ENCODE peak calls at places on chromosomes 13 and 19, in nine cellular contexts. One of them, this sample, is unnamed.
A peak's percentile ranks its signal among the peaks of the same experiment; 100 is the strongest.

GRCh38 chr13:74450976-74451375 is 316.8 kb upstream of the KLF12 start:
- DNase-seq in gastrocnemius medialis: no peak
- DNase-seq in breast epithelium: no peak
- DNase-seq in IMR-90: no peak
- DNase-seq in endothelial cell of umbilical vein: no peak
- DNase-seq in adrenal gland: no peak
- DNase-seq in tibial nerve: no peak
- DNase-seq in spleen: no peak
- DNase-seq in heart left ventricle: no peak
- DNase-seq in this sample: no peak

GRCh38 chr19:22882797-22883196 is 50.7 kb downstream of the ZNF723 start:
- DNase-seq in tibial nerve: peak; percentile 9
- DNase-seq in endothelial cell of umbilical vein: peak; percentile 3
- DNase-seq in spleen: no peak
- DNase-seq in IMR-90: peak; percentile 13
- DNase-seq in adrenal gland: no peak
- DNase-seq in heart left ventricle: no peak
- DNase-seq in breast epithelium: no peak
- DNase-seq in gastrocnemius medialis: no peak
- DNase-seq in this sample: no peak

GRCh38 chr13:70630247-70630646 is 522.0 kb upstream of the KLHL1 start:
- DNase-seq in adrenal gland: no peak
- DNase-seq in spleen: no peak
- DNase-seq in heart left ventricle: no peak
- DNase-seq in breast epithelium: no peak
- DNase-seq in gastrocnemius medialis: no peak
- DNase-seq in endothelial cell of umbilical vein: no peak
- DNase-seq in IMR-90: no peak
- DNase-seq in tibial nerve: no peak
- DNase-seq in this sample: no peak

GRCh38 chr13:99958402-99959126 is 13.0 kb downstream of the ZIC5 start:
- DNase-seq in spleen: no peak
- DNase-seq in gastrocnemius medialis: no peak
- DNase-seq in endothelial cell of umbilical vein: no peak
- DNase-seq in breast epithelium: no peak
- DNase-seq in adrenal gland: no peak
- DNase-seq in IMR-90: no peak
- DNase-seq in heart left ventricle: no peak
- DNase-seq in tibial nerve: no peak
- DNase-seq in this sample: no peak

GRCh38 chr13:99693812-99694211 is 192.5 kb downstream of the TM9SF2 start:
- DNase-seq in breast epithelium: no peak
- DNase-seq in gastrocnemius medialis: no peak
- DNase-seq in tibial nerve: no peak
- DNase-seq in spleen: no peak
- DNase-seq in IMR-90: no peak
- DNase-seq in heart left ventricle: no peak
- DNase-seq in adrenal gland: no peak
- DNase-seq in endothelial cell of umbilical vein: no peak
- DNase-seq in this sample: no peak

GRCh38 chr19:9839415-9839814 is 4.3 kb downstream of the PIN1 start:
- DNase-seq in heart left ventricle: no peak
- DNase-seq in tibial nerve: no peak
- DNase-seq in breast epithelium: no peak
- DNase-seq in adrenal gland: no peak
- DNase-seq in spleen: no peak
- DNase-seq in endothelial cell of umbilical vein: no peak
- DNase-seq in IMR-90: peak; percentile 51
- DNase-seq in gastrocnemius medialis: no peak
- DNase-seq in this sample: no peak

GRCh38 chr13:95335667-95336066 is 34.4 kb upstream of the ABCC4 start:
- DNase-seq in gastrocnemius medialis: no peak
- DNase-seq in adrenal gland: no peak
- DNase-seq in spleen: no peak
- DNase-seq in heart left ventricle: no peak
- DNase-seq in tibial nerve: no peak
- DNase-seq in endothelial cell of umbilical vein: no peak
- DNase-seq in breast epithelium: no peak
- DNase-seq in IMR-90: no peak
- DNase-seq in this sample: no peak

GRCh38 chr13:50079278-50080157 is 64.3 kb downstream of the KCNRG start:
- DNase-seq in gastrocnemius medialis: no peak
- DNase-seq in spleen: no peak
- DNase-seq in IMR-90: no peak
- DNase-seq in endothelial cell of umbilical vein: peak; percentile 42
- DNase-seq in breast epithelium: no peak
- DNase-seq in adrenal gland: no peak
- DNase-seq in tibial nerve: no peak
- DNase-seq in heart left ventricle: no peak
- DNase-seq in this sample: no peak

GRCh38 chr19:3284759-3285646 is 60.5 kb downstream of the CELF5 start:
- DNase-seq in endothelial cell of umbilical vein: peak; percentile 22
- DNase-seq in tibial nerve: no peak
- DNase-seq in heart left ventricle: peak; percentile 61
- DNase-seq in IMR-90: peak; percentile 37
- DNase-seq in spleen: no peak
- DNase-seq in breast epithelium: peak; percentile 93
- DNase-seq in gastrocnemius medialis: peak; percentile 28
- DNase-seq in adrenal gland: peak; percentile 86
- DNase-seq in this sample: peak; percentile 80

GRCh38 chr13:66879971-66880370 is 350.2 kb downstream of the PCDH9 start:
- DNase-seq in endothelial cell of umbilical vein: no peak
- DNase-seq in adrenal gland: no peak
- DNase-seq in breast epithelium: no peak
- DNase-seq in spleen: no peak
- DNase-seq in tibial nerve: no peak
- DNase-seq in gastrocnemius medialis: no peak
- DNase-seq in heart left ventricle: no peak
- DNase-seq in IMR-90: no peak
- DNase-seq in this sample: no peak

GRCh38 chr13:20728579-20729300 is 25.2 kb downstream of the IL17D start:
- DNase-seq in tibial nerve: peak; percentile 41
- DNase-seq in breast epithelium: no peak
- DNase-seq in endothelial cell of umbilical vein: peak; percentile 49
- DNase-seq in adrenal gland: no peak
- DNase-seq in IMR-90: no peak
- DNase-seq in spleen: no peak
- DNase-seq in gastrocnemius medialis: peak; percentile 53
- DNase-seq in heart left ventricle: no peak
- DNase-seq in this sample: no peak

GRCh38 chr13:43884221-43884620 is 4.5 kb downstream of the LACC1 start:
- DNase-seq in heart left ventricle: no peak
- DNase-seq in gastrocnemius medialis: no peak
- DNase-seq in breast epithelium: no peak
- DNase-seq in tibial nerve: no peak
- DNase-seq in endothelial cell of umbilical vein: no peak
- DNase-seq in adrenal gland: no peak
- DNase-seq in spleen: no peak
- DNase-seq in IMR-90: no peak
- DNase-seq in this sample: no peak

DNA sequence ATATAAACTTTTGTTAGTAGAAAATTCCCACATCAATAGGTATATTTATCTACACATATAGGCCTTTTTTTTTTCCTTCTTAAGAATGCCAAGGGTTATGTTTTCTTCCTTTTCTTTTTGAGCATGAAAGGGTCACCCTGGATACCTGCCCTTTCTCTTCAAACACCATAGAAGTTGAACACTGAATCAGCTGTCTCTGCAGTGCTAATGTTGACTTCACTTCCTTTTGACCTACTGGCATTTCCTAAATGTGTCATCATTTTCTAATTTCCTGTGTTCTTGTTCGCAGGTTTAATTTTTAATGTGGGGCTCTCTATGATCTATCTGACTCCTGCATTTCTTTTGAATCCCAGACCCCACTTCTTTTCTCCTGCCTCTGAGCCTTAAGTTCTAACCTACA is 532.0 kb downstream of the GPC6 start:
- DNase-seq in heart left ventricle: no peak
- DNase-seq in adrenal gland: no peak
- DNase-seq in breast epithelium: no peak
- DNase-seq in spleen: no peak
- DNase-seq in tibial nerve: no peak
- DNase-seq in endothelial cell of umbilical vein: peak; percentile 3
- DNase-seq in gastrocnemius medialis: no peak
- DNase-seq in IMR-90: peak; percentile 57
- DNase-seq in this sample: no peak
- H3K4me3 ChIP-seq in heart left ventricle: no peak overlapping the region
- H3K4me3 ChIP-seq in adrenal gland: no peak overlapping the region
- H3K4me3 ChIP-seq in breast epithelium: no peak overlapping the region
- H3K4me3 ChIP-seq in spleen: no peak overlapping the region
- H3K4me3 ChIP-seq in tibial nerve: no peak overlapping the region
- H3K4me3 ChIP-seq in endothelial cell of umbilical vein: no peak overlapping the region
- H3K4me3 ChIP-seq in gastrocnemius medialis: no peak overlapping the region
- H3K4me3 ChIP-seq in IMR-90: no peak overlapping the region
- H3K4me3 ChIP-seq in this sample: no peak overlapping the region

DNA sequence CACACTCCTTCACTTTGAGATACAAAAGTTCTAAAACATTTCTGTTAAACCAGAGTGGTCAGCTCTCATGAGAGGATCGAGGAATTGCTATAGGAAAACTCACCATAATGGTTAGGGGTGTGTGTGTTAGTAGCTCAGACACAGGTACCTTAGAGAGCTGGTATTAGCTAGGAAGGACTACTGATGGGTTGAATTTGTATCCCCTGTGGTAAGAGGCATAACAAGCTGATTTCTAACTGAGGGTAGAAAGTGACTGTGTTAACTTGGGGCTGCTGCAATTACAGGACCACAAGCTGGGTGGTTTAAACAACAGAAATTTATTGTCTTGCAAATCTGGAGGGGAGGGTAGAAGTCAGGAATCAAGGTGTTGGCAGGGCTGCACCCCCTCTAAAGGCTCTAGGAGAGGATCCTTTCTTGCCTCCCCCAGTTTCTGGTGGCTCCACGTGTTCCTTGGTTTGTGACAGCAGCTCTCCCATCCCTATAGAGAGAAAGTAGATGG is 17.4 kb downstream of the LEUTX start:
- DNase-seq in spleen: no peak
- DNase-seq in IMR-90: no peak
- DNase-seq in gastrocnemius medialis: no peak
- DNase-seq in breast epithelium: no peak
- DNase-seq in heart left ventricle: no peak
- DNase-seq in endothelial cell of umbilical vein: no peak
- DNase-seq in tibial nerve: no peak
- DNase-seq in adrenal gland: no peak
- DNase-seq in this sample: no peak
- TF ChIP-seq POLR2A in spleen: no peak
- TF ChIP-seq POLR2A in IMR-90: no peak
- TF ChIP-seq POLR2A in gastrocnemius medialis: no peak
- TF ChIP-seq POLR2A in breast epithelium: no peak
- TF ChIP-seq POLR2A in heart left ventricle: no peak
- TF ChIP-seq POLR2A in endothelial cell of umbilical vein: no peak
- TF ChIP-seq POLR2A in tibial nerve: no peak
- TF ChIP-seq POLR2A in adrenal gland: no peak
- TF ChIP-seq POLR2A in this sample: no peak

GRCh38 chr19:19407640-19407933 is 2.1 kb downstream of the GATAD2A start:
- DNase-seq in gastrocnemius medialis: no peak
- DNase-seq in spleen: no peak
- DNase-seq in adrenal gland: no peak
- DNase-seq in heart left ventricle: no peak
- DNase-seq in IMR-90: no peak
- DNase-seq in tibial nerve: no peak
- DNase-seq in breast epithelium: no peak
- DNase-seq in endothelial cell of umbilical vein: no peak
- DNase-seq in this sample: no peak

GRCh38 chr19:19404879-19405860 is at the start of gene GATAD2A:
- DNase-seq in tibial nerve: peak; percentile 93
- DNase-seq in breast epithelium: peak; percentile 93
- DNase-seq in spleen: peak; percentile 98
- DNase-seq in IMR-90: peak; percentile 89
- DNase-seq in gastrocnemius medialis: peak; percentile 94
- DNase-seq in adrenal gland: peak; percentile 94
- DNase-seq in heart left ventricle: peak; percentile 95
- DNase-seq in endothelial cell of umbilical vein: peak; percentile 88
- DNase-seq in this sample: peak; percentile 97

GRCh38 chr19:19405919-19406877 is 723 bp downstream of the GATAD2A start:
- DNase-seq in breast epithelium: no peak
- DNase-seq in adrenal gland: peak; percentile 54
- DNase-seq in heart left ventricle: peak; percentile 56
- DNase-seq in gastrocnemius medialis: no peak
- DNase-seq in spleen: peak; percentile 92
- DNase-seq in IMR-90: peak; percentile 60
- DNase-seq in endothelial cell of umbilical vein: peak; percentile 52
- DNase-seq in tibial nerve: no peak
- DNase-seq in this sample: peak; percentile 69

GRCh38 chr19:19409235-19410030 is 4.0 kb downstream of the GATAD2A start:
- DNase-seq in gastrocnemius medialis: no peak
- DNase-seq in tibial nerve: no peak
- DNase-seq in IMR-90: no peak
- DNase-seq in endothelial cell of umbilical vein: no peak
- DNase-seq in adrenal gland: no peak
- DNase-seq in breast epithelium: no peak
- DNase-seq in spleen: peak; percentile 9
- DNase-seq in heart left ventricle: no peak
- DNase-seq in this sample: no peak

GRCh38 chr19:19406878-19407639 is 1.6 kb downstream of the GATAD2A start:
- DNase-seq in IMR-90: peak; percentile 45
- DNase-seq in heart left ventricle: no peak
- DNase-seq in breast epithelium: no peak
- DNase-seq in adrenal gland: peak; percentile 50
- DNase-seq in spleen: peak; percentile 85
- DNase-seq in tibial nerve: no peak
- DNase-seq in endothelial cell of umbilical vein: peak; percentile 78
- DNase-seq in gastrocnemius medialis: peak; percentile 49
- DNase-seq in this sample: peak; percentile 39
- H3K4me3 ChIP-seq in IMR-90: peak overlapping the region; percentile 68
- H3K4me3 ChIP-seq in heart left ventricle: peak overlapping the region; percentile 89
- H3K4me3 ChIP-seq in breast epithelium: peak overlapping the region; percentile 86
- H3K4me3 ChIP-seq in adrenal gland: peak overlapping the region; percentile 91
- H3K4me3 ChIP-seq in spleen: peak overlapping the region; percentile 89
- H3K4me3 ChIP-seq in tibial nerve: peak overlapping the region; percentile 89
- H3K4me3 ChIP-seq in endothelial cell of umbilical vein: peak overlapping the region; percentile 79
- H3K4me3 ChIP-seq in gastrocnemius medialis: peak overlapping the region; percentile 87
- H3K4me3 ChIP-seq in this sample: peak overlapping the region; percentile 80

DNA sequence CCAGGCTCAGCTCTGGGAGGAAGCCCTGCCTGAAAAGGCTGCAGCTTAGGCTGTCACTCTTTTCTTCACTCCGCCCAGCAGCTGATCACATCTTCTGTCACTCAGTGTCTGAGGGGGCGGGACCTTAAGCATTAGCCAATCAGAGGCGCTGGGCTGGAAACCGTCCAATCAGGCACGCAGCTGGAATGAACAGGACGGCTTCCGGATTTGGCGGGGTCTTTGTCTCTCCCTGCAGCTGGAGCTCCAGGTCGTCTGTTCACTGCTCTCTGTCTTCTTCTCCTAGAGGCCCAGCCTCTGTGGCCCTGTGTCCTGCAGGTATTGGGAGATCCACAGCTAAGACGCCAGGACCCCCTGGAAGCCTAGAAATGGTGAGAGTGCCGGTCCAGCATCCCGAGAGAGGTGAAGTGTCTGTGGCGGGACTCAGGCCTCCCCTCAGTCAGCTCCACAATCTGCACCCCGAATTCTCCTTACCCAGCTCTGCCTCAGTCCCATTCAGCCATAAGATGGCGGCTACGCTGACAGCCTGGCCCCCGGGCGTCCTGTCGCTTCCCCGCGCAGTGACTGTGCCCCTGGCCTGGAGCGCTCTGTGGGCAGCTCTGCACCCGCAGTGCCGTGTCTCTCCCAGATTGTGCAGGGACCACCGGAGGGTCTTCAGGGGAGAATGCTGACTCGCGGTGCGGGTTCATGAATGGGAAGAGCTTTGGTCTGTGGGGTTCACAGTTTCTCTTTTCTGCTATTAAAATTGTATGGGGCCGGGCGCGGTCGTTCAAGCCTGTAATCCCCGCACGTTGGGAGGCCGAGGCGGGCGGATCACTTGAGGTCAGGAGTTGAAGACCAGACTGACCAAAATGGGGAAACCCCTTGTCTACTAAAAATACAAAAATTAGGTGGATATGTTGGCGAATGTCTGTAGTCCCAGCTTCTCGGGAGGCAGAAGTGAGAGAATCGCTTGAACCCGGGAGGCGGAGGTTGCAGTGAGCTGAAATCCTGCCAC is at the start of gene ZNF66:
- DNase-seq in adrenal gland: peak; percentile 99
- DNase-seq in heart left ventricle: peak; percentile 99
- DNase-seq in IMR-90: peak; percentile 95
- DNase-seq in spleen: peak; percentile 91
- DNase-seq in breast epithelium: peak; percentile 99
- DNase-seq in tibial nerve: peak; percentile 100
- DNase-seq in endothelial cell of umbilical vein: peak; percentile 96
- DNase-seq in gastrocnemius medialis: peak; percentile 95
- DNase-seq in this sample: peak; percentile 86
- TF ChIP-seq POLR2A in adrenal gland: peak; percentile 87
- TF ChIP-seq POLR2A in heart left ventricle: no peak
- TF ChIP-seq POLR2A in IMR-90: peak; percentile 61
- TF ChIP-seq POLR2A in spleen: peak; percentile 62
- TF ChIP-seq POLR2A in breast epithelium: no peak
- TF ChIP-seq POLR2A in tibial nerve: peak; percentile 18
- TF ChIP-seq POLR2A in endothelial cell of umbilical vein: peak; percentile 53
- TF ChIP-seq POLR2A in gastrocnemius medialis: peak; percentile 36
- TF ChIP-seq POLR2A in this sample: peak; percentile 40